ENCODE peak calls at places on chromosomes 12 and 14, in six cellular contexts. G, N, A, V, B and I are unnamed samples.

GRCh38 chr12:99915251-99916082 is 69.3 kb downstream of the ANKS1B start:
- DNase-seq in B (no peak), A (no peak), V (no peak), N (no peak), G (no peak), I (no peak)

GRCh38 chr14:66137076-66137475 is 349.1 kb upstream of the CCDC196 start:
- DNase-seq in B (no peak), G (no peak), N (no peak), V (no peak), A (no peak), I (no peak)

GRCh38 chr12:89081709-89082108 is 270.6 kb downstream of the DUSP6 start:
- DNase-seq in V (no peak), A (no peak), G (no peak), B (no peak), N (no peak), I (no peak)

GRCh38 chr12:24853588-24853987 is 95.3 kb downstream of the BCAT1 start:
- DNase-seq in V (no peak), A (no peak), G (no peak), B (no peak), N (no peak), I (no peak)

GRCh38 chr14:63308723-63309317 is 9.9 kb downstream of the GPHB5 start:
- DNase-seq in V (no peak), G (peak), B (no peak), A (peak), N (peak), I (no peak)

GRCh38 chr14:33948143-33948962 is 2.5 kb downstream of the EGLN3 start:
- DNase-seq in G (no peak), V (no peak), N (no peak), B (no peak), A (no peak), I (no peak)

GRCh38 chr12:93777249-93777648 is 100.1 kb downstream of the CRADD start:
- DNase-seq in N (no peak), V (no peak), B (no peak), A (no peak), G (no peak), I (no peak)

GRCh38 chr12:15532364-15532977 is 210.2 kb downstream of the PTPRO start:
- DNase-seq in N (peak), B (peak), V (no peak), A (peak), G (peak), I (no peak)

GRCh38 chr14:30813182-30813581 is 61.2 kb upstream of the COCH start:
- DNase-seq in G (no peak), V (no peak), N (no peak), B (no peak), A (no peak), I (no peak)

GRCh38 chr14:30805284-30805683 is 69.1 kb upstream of the COCH start:
- DNase-seq in A (no peak), N (no peak), V (no peak), B (no peak), G (no peak), I (no peak)

DNA sequence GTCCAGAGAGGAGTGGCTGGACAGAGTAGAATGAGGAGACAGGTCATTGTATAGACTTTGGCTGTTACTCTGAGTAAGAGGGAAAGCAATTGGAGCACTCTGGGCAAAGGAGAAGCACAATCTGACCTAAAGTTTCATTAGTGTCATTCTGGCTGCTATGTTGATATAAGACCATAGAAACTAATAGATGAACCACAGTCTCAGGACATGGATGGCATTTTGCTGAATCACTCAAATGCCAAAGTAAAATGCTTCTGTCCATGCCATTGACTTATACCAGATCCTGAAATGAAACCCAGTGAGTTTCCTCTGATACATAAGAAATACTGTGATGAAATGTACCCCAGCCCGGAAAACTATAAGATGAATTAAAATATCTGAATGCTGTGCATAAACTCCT is 65.8 kb upstream of the COCH start:
- DNase-seq in A (no peak), B (no peak), G (no peak), N (no peak), V (no peak), I (no peak)
- TF ChIP-seq TAF1 in A (no peak), B (no peak), G (no peak), N (no peak), V (no peak), I (no peak)

DNA sequence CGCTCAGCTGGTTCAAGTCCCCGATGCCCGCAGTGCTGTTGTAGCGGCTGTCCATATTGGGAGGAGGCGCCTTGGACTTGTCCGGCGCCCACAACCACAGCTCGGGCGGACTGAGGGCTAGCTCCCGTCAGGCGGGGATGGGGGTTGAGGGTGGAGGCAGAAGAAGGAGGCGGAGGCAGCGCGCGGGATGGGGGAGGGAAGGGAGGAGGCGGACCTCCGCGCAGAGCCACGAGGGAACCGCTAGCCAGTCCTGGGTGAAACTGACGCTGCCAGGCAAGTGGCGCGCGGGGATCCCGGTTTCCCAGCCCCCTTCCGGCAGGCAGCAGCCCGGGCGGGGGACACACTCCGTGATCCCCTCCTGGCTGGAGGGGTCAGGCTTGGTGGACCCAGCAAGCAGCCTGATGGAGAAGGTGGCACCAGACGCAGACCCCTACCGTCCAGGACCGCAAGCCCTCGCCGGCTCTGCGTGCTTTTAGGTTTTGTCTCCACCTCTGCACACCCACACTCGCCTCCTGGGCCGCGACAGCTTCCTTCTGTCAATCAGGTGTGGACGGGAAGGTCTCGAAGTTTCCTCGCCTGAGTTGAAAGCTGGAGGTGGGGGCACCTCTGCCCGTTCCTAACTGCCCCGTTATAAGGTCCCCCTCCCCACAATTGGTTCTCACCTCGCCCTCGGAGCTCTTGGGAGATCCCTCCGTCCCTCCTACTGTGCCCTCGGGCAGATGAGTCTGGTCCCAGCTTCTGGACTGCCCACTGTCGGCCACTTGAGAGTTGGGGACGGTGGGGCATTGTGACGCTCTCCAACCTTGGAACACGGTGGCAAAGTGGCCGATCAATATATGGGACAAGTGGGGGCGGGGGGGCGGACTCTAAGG is at the start of gene CPNE8:
- DNase-seq in N (peak), V (peak), B (peak), G (no peak), A (no peak), I (peak)
- TF ChIP-seq POLR2A in N (peak), V (peak), B (peak), G (no peak), A (peak), I (peak)

GRCh38 chr14:74620497-74620921 is 8.5 kb upstream of the LTBP2 start:
- DNase-seq in V (no peak), B (no peak), N (peak), G (no peak), A (peak), I (no peak)
- TF ChIP-seq POLR2AphosphoS5 in V (no peak), B (no peak), N (no peak), G (no peak), A (no peak), I (no peak)

GRCh38 chr12:1812650-1813302 is 7.6 kb upstream of the LRTM2 start:
- DNase-seq in A (peak), N (peak), G (no peak), B (no peak), V (no peak), I (no peak)
- TF ChIP-seq TAF1 in A (no peak), N (no peak), G (no peak), B (no peak), V (no peak), I (no peak)

GRCh38 chr12:50110762-50111416 is 1.1 kb upstream of the COX14 start:
- DNase-seq in A (peak), V (no peak), N (no peak), B (peak), G (no peak), I (no peak)

GRCh38 chr12:50111417-50111692 is 681 bp upstream of the COX14 start:
- DNase-seq in N (no peak), V (no peak), B (no peak), A (no peak), G (no peak), I (no peak)

GRCh38 chr12:50111693-50112455 is at the start of gene COX14:
- DNase-seq in B (peak), V (peak), G (peak), A (peak), N (peak), I (peak)

GRCh38 chr12:50110127-50110761 is 1.8 kb upstream of the COX14 start:
- DNase-seq in B (peak), V (no peak), N (peak), A (peak), G (no peak), I (peak)

GRCh38 chr12:50112456-50113218 is 601 bp downstream of the COX14 start:
- DNase-seq in V (peak), B (no peak), G (peak), N (peak), A (peak), I (no peak)
- TF ChIP-seq POLR2A in V (no peak), B (no peak), G (peak), N (peak), A (no peak), I (no peak)

GRCh38 chr12:104219361-104219892 is 3.8 kb downstream of the TXNRD1 start:
- DNase-seq in B (no peak), N (no peak), V (no peak), A (peak), G (no peak), I (no peak)
- TF ChIP-seq POLR2AphosphoS5 in B (no peak), N (no peak), V (no peak), A (no peak), G (no peak), I (no peak)

DNA sequence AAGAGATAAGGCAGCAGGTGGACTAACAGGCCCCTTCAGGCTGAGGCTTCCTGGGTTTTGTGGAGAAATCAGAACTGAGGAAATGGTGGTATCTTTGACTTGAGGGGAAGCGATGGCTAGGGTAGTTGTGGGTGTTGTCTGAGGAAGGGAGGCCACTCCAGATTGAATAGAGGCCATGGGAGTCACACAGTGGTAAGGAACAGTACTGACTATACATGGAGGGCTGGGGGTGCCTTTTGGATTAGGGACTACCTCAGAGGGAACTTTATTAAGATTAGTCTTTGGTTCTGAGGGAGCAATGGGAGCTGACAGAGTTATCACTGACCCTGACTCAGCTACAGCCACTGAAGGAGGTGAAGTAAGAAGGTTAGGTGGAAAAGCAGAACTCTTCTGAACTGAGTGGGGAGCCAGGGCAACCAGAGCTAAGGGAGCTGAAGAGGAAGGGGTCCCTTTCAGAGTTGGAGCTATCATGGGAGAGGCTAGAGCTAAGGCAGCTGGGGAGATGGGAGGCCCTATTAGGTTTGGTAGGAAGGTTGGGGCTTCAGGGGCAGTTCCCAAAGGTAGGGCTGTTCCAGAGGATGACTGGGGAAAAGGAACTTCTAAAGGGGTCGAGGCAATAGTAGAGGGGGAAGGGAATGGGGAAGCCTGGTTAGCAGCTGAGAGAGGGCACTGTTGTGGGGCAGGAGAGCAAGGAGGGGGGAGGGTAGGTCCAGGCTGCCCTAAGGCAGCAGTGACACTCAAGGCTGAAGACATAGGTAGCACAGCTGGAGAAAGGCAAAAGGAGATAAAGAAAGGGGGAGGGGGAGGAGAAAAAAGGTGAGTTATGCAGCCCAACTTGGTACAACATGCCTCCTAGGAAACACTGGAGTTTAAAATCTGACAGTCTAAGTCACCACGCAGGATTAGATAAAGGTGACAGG is 4.1 kb downstream of the NACA start:
- DNase-seq in A (no peak), V (no peak), N (peak), G (no peak), B (no peak), I (no peak)
- TF ChIP-seq TAF1 in A (no peak), V (no peak), N (no peak), G (no peak), B (no peak), I (no peak)

GRCh38 chr14:23078692-23079116 is 16.2 kb downstream of the ACIN1 start:
- DNase-seq in B (no peak), N (no peak), A (peak), G (no peak), V (no peak), I (no peak)
- TF ChIP-seq POLR2A in B (no peak), N (no peak), A (no peak), G (no peak), V (no peak), I (no peak)

DNA sequence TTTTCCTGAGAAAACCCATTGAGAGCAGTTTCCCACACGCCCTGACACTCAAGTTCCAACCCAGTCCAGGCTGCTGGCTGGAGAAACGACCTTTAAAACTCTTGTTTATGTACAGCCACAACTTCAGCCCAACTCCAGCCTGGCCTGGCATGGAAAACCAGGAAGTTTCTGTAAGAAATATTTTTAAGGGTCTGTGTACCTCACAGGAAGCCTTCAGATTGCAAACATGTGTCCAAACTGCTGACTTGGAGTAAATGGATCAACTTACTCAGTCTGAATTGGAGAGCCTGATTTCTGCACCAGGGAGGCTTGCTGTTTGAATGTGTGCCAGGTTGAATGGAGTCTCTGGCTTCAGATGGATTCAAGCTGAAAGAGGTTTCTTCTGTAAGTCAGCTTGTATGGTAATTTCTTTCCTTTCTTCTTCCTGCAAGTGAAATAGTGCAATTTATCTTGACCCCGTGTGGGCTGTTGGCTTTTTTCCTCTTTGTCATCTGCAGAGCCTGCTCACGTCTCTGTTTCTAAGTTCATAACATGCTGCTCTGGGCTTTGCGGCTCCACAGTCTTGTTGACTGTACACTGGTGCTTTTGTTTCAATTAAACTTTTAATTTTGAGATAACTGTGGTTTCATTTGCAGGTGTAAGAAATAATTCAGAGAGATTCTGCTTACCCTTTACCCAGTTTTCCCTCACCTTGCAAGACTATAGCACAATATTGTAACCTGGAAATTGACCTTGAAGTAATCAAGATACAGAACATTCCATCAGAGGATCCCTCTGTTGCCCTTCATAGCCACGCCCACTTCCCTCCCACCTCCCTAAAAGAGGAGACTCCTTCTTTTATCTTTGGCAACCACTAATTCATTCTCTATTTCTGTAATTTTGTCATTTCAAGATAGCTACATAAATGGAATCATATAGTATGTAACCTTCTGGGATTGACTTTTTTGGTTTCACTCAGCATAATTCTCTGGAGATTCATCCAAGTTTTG is 109.7 kb upstream of the PRMT8 start:
- DNase-seq in B (no peak), N (no peak), V (no peak), A (no peak), G (no peak), I (no peak)
- TF ChIP-seq POLR2AphosphoS5 in B (no peak), N (no peak), V (no peak), A (no peak), G (no peak), I (no peak)